ENCODE peak calls at places on chromosomes 4 and X, in seven cellular contexts. H is H1, K is GM23248, C is endodermal cell, P is SK-N-SH, Y is neuronal stem cell, O is MM.1S. A is an unnamed sample.
A peak's percentile ranks its signal among the peaks of the same experiment; 100 is the strongest.

GRCh38 chr4:14783011-14783877 is 219.0 kb upstream of the CPEB2 start:
- DNase-seq in H (no peak), K (peak; percentile 39), C (no peak), P (no peak), Y (no peak), O (peak; percentile 18), A (peak; percentile 3)

GRCh38 chr4:140158234-140159030 is 4.4 kb upstream of the MAML3 start:
- DNase-seq in H (no peak), K (no peak), C (no peak), P (peak; percentile 46), Y (no peak), O (no peak), A (peak; percentile 51)

GRCh38 chrX:108122748-108123147 is 31.2 kb downstream of the ATG4A start:
- DNase-seq in H (no peak), K (peak; percentile 12), C (no peak), P (no peak), Y (no peak), O (no peak), A (peak; percentile 39)

GRCh38 chr4:5526070-5526831 is 182.1 kb downstream of the EVC2 start:
- DNase-seq in H (no peak), K (no peak), C (no peak), P (no peak), Y (no peak), O (no peak), A (no peak)

GRCh38 chr4:159071969-159072765 is 30.7 kb upstream of the RAPGEF2 start:
- DNase-seq in H (no peak), K (no peak), C (no peak), P (no peak), Y (no peak), O (no peak), A (no peak)

GRCh38 chr4:123755655-123756054 is 359.1 kb downstream of the SPRY1 start:
- DNase-seq in H (no peak), K (no peak), C (no peak), P (no peak), Y (no peak), O (no peak), A (no peak)

GRCh38 chr4:106852416-106852815 is 183.7 kb downstream of the DKK2 start:
- DNase-seq in H (no peak), K (no peak), C (no peak), P (no peak), Y (no peak), O (no peak), A (no peak)

GRCh38 chr4:24988776-24989175 is 42.0 kb downstream of the LGI2 start:
- DNase-seq in H (peak; percentile 65), K (peak; percentile 74), C (peak; percentile 87), P (no peak), Y (no peak), O (peak; percentile 48), A (peak; percentile 56)

GRCh38 chrX:48927125-48927524 is 8.3 kb upstream of the PIM2 start:
- DNase-seq in H (peak; percentile 49), K (no peak), C (peak; percentile 80), P (no peak), Y (no peak), O (no peak), A (no peak)

GRCh38 chr4:151417164-151417571 is 8.2 kb downstream of the FHIP1A start:
- DNase-seq in H (no peak), K (no peak), C (no peak), P (no peak), Y (no peak), O (peak; percentile 29), A (no peak)

GRCh38 chr4:95178938-95179337 is 369.8 kb downstream of the UNC5C start:
- DNase-seq in H (no peak), K (no peak), C (no peak), P (no peak), Y (no peak), O (no peak), A (no peak)

DNA sequence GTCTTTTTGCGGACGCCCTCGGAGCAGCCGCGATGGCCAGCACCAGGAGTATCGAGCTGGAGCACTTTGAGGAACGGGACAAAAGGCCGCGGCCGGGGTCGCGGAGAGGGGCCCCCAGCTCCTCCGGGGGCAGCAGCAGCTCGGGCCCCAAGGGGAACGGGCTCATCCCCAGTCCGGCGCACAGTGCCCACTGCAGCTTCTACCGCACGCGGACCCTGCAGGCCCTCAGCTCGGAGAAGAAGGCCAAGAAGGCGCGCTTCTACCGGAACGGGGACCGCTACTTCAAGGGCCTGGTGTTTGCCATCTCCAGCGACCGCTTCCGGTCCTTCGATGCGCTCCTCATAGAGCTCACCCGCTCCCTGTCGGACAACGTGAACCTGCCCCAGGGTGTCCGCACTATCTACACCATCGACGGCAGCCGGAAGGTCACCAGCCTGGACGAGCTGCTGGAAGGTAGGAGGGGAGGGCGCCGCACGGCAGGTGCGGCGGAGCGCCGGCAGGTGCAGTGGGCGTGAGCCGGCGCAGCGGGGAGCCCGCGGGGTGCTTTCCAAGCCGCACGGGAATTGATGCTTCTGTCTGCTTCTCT is 844 bp downstream of the DCLK2 start:
- DNase-seq in H (peak; percentile 73), K (peak; percentile 72), C (peak; percentile 81), P (peak; percentile 77), Y (peak; percentile 31), O (peak; percentile 23), A (peak; percentile 67)
- H3K9ac ChIP-seq in H (no peak overlapping the region), K (peak overlapping the region; percentile 77), C (no peak overlapping the region), P (peak overlapping the region; percentile 59), Y (peak overlapping the region; percentile 83), O (peak overlapping the region; percentile 51), A (peak overlapping the region; percentile 82)

GRCh38 chr4:145766273-145766672 is 86.3 kb downstream of the C4orf51 start:
- DNase-seq in H (no peak), K (no peak), C (no peak), P (no peak), Y (no peak), O (no peak), A (no peak)

GRCh38 chr4:145762719-145763118 is 82.8 kb downstream of the C4orf51 start:
- DNase-seq in H (no peak), K (no peak), C (no peak), P (no peak), Y (no peak), O (no peak), A (no peak)

GRCh38 chr4:145760176-145760575 is 80.2 kb downstream of the C4orf51 start:
- DNase-seq in H (no peak), K (no peak), C (no peak), P (no peak), Y (no peak), O (no peak), A (no peak)

GRCh38 chr4:145760961-145761929 is 81.3 kb downstream of the C4orf51 start:
- DNase-seq in H (no peak), K (no peak), C (no peak), P (no peak), Y (no peak), O (no peak), A (no peak)

GRCh38 chr4:145763399-145763798 is 83.5 kb downstream of the C4orf51 start:
- DNase-seq in H (no peak), K (no peak), C (no peak), P (no peak), Y (no peak), O (no peak), A (no peak)
- H3K36me3 ChIP-seq in H (peaks cover 56% of the 10 kb centered on the region), K (peaks cover 37% of the 10 kb centered on the region), C (peaks cover 93% of the 10 kb centered on the region), P (peaks cover 44% of the 10 kb centered on the region), Y (peaks cover 18% of the 10 kb centered on the region), O (no peaks in the 10 kb centered on the region), A (peaks cover 57% of the 10 kb centered on the region)

GRCh38 chrX:154541896-154542722 is 4.5 kb downstream of the G6PD start:
- DNase-seq in H (no peak), K (peak; percentile 79), C (no peak), P (no peak), Y (no peak), O (no peak), A (peak; percentile 89)
- H3K9ac ChIP-seq in H (no peak overlapping the region), K (peak overlapping the region; percentile 77), C (no peak overlapping the region), P (peak overlapping the region; percentile 54), Y (no peak overlapping the region), O (no peak overlapping the region), A (peak overlapping the region; percentile 85)

DNA sequence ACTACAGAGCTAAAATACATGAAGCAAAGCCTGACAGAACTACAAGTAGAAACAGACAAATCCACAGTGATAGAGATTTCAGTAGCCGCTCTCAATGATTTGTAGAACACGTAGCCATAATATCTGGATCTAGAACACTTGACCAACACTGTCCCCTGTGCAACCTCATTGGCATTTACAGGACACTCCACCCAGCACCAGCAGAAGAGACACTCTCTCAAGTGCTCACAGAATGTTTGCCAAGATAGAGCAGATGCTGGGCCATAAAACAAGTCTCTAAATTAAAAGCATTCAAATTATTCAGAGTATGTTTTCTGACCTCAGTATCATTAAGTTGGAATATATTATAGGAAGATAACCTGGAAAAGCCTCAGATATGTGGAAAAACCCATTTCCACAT is 21.7 kb downstream of the HTT start:
- DNase-seq in H (no peak), K (no peak), C (no peak), P (no peak), Y (no peak), O (no peak), A (no peak)
- H3K36me3 ChIP-seq in H (peaks cover 27% of the 10 kb centered on the region), K (no peaks in the 10 kb centered on the region), C (peaks cover 70% of the 10 kb centered on the region), P (peaks cover 25% of the 10 kb centered on the region), Y (peaks cover 24% of the 10 kb centered on the region), O (no peaks in the 10 kb centered on the region), A (peaks cover 38% of the 10 kb centered on the region)

DNA sequence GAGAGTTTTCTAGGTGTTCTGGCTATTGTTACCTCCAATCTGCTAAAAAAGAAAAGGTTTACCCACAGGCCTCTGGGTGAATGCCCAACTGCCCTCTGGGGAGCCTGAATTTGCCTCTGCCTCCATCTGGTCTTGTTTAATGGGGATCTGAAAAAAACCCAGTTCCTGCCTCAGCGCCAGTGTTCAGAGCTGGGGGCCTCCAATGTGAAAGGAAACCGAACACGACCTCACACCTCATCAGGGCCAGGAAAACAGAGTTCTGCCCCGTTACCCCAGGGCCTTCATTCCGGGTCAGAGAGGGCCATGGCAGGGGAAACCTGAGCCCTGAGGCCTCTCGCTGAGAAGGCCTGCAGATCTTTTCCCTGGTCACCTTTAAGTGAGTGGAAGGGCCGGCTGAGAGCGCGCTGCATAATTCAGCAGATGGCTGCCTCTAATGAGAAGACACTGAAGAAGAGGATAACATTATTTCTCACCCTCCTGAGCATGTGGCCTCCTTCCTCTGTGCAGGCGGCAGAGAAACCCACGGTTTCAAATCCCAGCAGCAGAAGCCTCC is 6.8 kb downstream of the SEPTIN6 start:
- DNase-seq in H (no peak), K (peak; percentile 57), C (no peak), P (peak; percentile 47), Y (no peak), O (peak; percentile 41), A (peak; percentile 50)
- H3K9ac ChIP-seq in H (no peak overlapping the region), K (peak overlapping the region; percentile 72), C (no peak overlapping the region), P (no peak overlapping the region), Y (no peak overlapping the region), O (peak overlapping the region; percentile 81), A (peak overlapping the region; percentile 16)